ENCODE peak calls at places on chromosomes 1 and 21, in six cellular contexts. J is cardiac fibroblast; H is upper lobe of right lung; M is adrenal gland; Q is esophagus squamous epithelium; T is CD8-positive, alpha-beta T cell. O is an unnamed sample.

GRCh38 chr1:184915463-184916080 is 58.7 kb downstream of the NIBAN1 start:
- DNase-seq in J (peak; percentile 42), H (no peak), M (no peak), Q (no peak), T (no peak), O (no peak)

GRCh38 chr1:22808186-22808845 is 97.7 kb downstream of the EPHB2 start:
- DNase-seq in J (peak; percentile 71), H (no peak), M (no peak), Q (no peak), T (no peak), O (peak; percentile 51)

GRCh38 chr1:16175610-16176553 is 20.0 kb upstream of the EPHA2 start:
- DNase-seq in J (peak; percentile 93), H (peak; percentile 90), M (peak; percentile 91), Q (no peak), T (no peak), O (peak; percentile 67)

GRCh38 chr1:32681501-32681900 is 21.1 kb downstream of the SYNC start:
- DNase-seq in J (peak; percentile 78), H (no peak), M (no peak), Q (no peak), T (no peak), O (no peak)

GRCh38 chr1:218996362-218996761 is 177.3 kb upstream of the LYPLAL1 start:
- DNase-seq in J (no peak), H (no peak), M (no peak), Q (no peak), T (no peak), O (no peak)

GRCh38 chr1:47390843-47391242 is 25.2 kb upstream of the FOXE3 start:
- DNase-seq in J (no peak), H (no peak), M (no peak), Q (no peak), T (no peak), O (no peak)

GRCh38 chr1:169731446-169731845 is 2.4 kb downstream of the SELE start:
- DNase-seq in J (no peak), H (no peak), M (no peak), Q (no peak), T (no peak), O (no peak)

GRCh38 chr1:112849425-112849966 is 106.5 kb downstream of the SLC16A1 start:
- DNase-seq in J (peak; percentile 49), H (no peak), M (peak; percentile 14), Q (no peak), T (no peak), O (no peak)

GRCh38 chr1:54011316-54012007 is 6.5 kb downstream of the LDLRAD1 start:
- DNase-seq in J (no peak), H (peak; percentile 28), M (no peak), Q (no peak), T (no peak), O (no peak)

GRCh38 chr1:20601123-20601825 is 12.4 kb downstream of the CDA start:
- DNase-seq in J (no peak), H (no peak), M (no peak), Q (no peak), T (no peak), O (no peak)

GRCh38 chr1:110003747-110004428 is 19.3 kb downstream of the AHCYL1 start:
- DNase-seq in J (peak; percentile 98), H (peak; percentile 78), M (no peak), Q (no peak), T (no peak), O (peak; percentile 96)

GRCh38 chr1:239337776-239338435 is 48.5 kb upstream of the CHRM3 start:
- DNase-seq in J (no peak), H (no peak), M (no peak), Q (no peak), T (no peak), O (no peak)

GRCh38 chr21:42439284-42440186 is 35.8 kb downstream of the UBASH3A start:
- DNase-seq in J (no peak), H (no peak), M (no peak), Q (no peak), T (no peak), O (no peak)

GRCh38 chr1:84253891-84254290 is 47.6 kb upstream of the SAMD13 start:
- DNase-seq in J (peak; percentile 79), H (peak; percentile 68), M (peak; percentile 49), Q (no peak), T (no peak), O (peak; percentile 56)

GRCh38 chr1:92444351-92444750 is 42.4 kb downstream of the GFI1 start:
- DNase-seq in J (peak; percentile 36), H (no peak), M (no peak), Q (no peak), T (no peak), O (no peak)

GRCh38 chr21:31117046-31117916 is 79.0 kb upstream of the KRTAP19-8 start:
- DNase-seq in J (peak; percentile 59), H (no peak), M (no peak), Q (no peak), T (no peak), O (peak; percentile 28)

GRCh38 chr1:2601721-2602303 is 15.2 kb downstream of the PRXL2B start:
- DNase-seq in J (no peak), H (peak; percentile 46), M (no peak), Q (no peak), T (no peak), O (no peak)

GRCh38 chr1:17682403-17682802 is 72.7 kb upstream of the ACTL8 start:
- DNase-seq in J (no peak), H (no peak), M (no peak), Q (no peak), T (no peak), O (no peak)

GRCh38 chr1:151425103-151425502 is 25.7 kb downstream of the PSMB4 start:
- DNase-seq in J (no peak), H (no peak), M (no peak), Q (no peak), T (no peak), O (no peak)

GRCh38 chr1:54111624-54112023 is 41.2 kb downstream of the CDCP2 start:
- DNase-seq in J (no peak), H (no peak), M (no peak), Q (no peak), T (no peak), O (no peak)

GRCh38 chr21:26148834-26149354 is 21.7 kb downstream of the APP start:
- DNase-seq in J (peak; percentile 52), H (no peak), M (no peak), Q (no peak), T (no peak), O (no peak)

GRCh38 chr1:172040466-172040865 is 199.2 kb downstream of the DNM3 start:
- DNase-seq in J (peak; percentile 57), H (no peak), M (no peak), Q (no peak), T (no peak), O (peak; percentile 27)

GRCh38 chr1:2136836-2137235 is 57.7 kb downstream of the FAAP20 start:
- DNase-seq in J (no peak), H (no peak), M (no peak), Q (no peak), T (no peak), O (no peak)

GRCh38 chr1:25798666-25799345 is 1.2 kb upstream of the SELENON start:
- DNase-seq in J (no peak), H (no peak), M (no peak), Q (no peak), T (no peak), O (no peak)

GRCh38 chr1:25795955-25796806 is 3.8 kb upstream of the SELENON start:
- DNase-seq in J (no peak), H (peak; percentile 82), M (no peak), Q (no peak), T (peak; percentile 38), O (no peak)

GRCh38 chr1:25796807-25797458 is 3.1 kb upstream of the SELENON start:
- DNase-seq in J (peak; percentile 85), H (peak; percentile 93), M (peak; percentile 84), Q (no peak), T (peak; percentile 87), O (no peak)

GRCh38 chr1:25799346-25799720 is 660 bp upstream of the SELENON start:
- DNase-seq in J (no peak), H (no peak), M (no peak), Q (no peak), T (no peak), O (no peak)

DNA sequence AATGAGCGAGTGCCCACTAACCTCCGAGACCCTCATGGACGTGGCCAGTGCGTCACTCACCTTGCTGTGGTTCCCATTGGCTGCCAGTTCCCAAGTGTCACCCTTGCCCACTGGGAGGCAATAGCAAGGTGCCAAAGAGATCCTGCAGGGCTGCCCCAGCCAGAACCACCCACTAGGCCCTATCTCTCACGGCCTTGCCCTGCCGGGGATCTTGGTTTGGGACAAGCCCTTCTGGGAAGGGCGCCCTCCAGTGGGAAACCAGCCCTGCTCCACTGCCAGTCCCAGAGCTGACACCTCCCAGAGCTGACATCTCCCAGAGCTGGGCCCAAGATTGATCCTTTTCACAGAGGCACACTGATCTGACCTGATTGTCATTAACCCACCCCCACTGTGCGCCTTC is 2.1 kb upstream of the SELENON start:
- DNase-seq in J (peak; percentile 42), H (peak; percentile 77), M (no peak), Q (no peak), T (no peak), O (no peak)
- TF ChIP-seq CTCF in J (peak; percentile 54), H (peak; percentile 46), M (peak; percentile 42), Q (peak; percentile 41), T (no peak), O (peak; percentile 64)

GRCh38 chr21:32410916-32411315 is 1.6 kb upstream of the EVA1C start:
- DNase-seq in J (no peak), H (no peak), M (no peak), Q (no peak), T (no peak), O (no peak)
- H3K4me3 ChIP-seq in J (no peak overlapping the region), H (peak overlapping the region; percentile 80), M (peak overlapping the region; percentile 65), Q (peak overlapping the region; percentile 88), T (peak overlapping the region; percentile 63), O (no peak overlapping the region)

DNA sequence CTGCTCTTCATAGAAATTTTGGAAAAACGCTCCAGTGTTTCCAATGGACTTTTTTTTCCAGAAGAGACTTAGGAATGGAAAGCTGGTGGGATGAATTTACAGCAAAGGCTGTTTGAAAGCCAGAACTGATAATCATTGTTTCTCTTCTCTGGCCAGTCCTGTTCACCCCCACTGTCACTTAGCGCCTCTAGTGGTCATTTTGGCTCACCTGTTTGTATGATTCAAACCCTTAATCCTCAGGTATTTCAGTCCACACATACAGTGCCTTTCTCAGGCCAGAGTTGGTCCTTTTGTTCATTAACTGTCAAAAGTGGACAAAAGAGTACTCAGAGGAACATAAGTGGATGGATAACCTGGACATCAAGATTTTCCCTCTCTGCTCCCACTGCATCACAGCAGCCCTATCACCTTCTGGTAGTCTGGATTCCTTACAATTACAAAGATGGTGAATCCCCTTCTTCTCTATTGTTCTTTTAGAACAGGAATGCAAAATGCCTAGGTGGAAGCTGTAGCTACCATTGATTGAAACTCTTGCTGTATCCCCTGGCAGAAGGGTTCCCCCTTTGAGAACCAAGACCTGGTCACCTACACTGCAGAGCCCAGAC is 177.6 kb upstream of the OLFM3 start:
- DNase-seq in J (no peak), H (no peak), M (no peak), Q (no peak), T (no peak), O (no peak)
- TF ChIP-seq CTCF in J (no peak), H (peak; percentile 23), M (no peak), Q (no peak), T (no peak), O (no peak)

DNA sequence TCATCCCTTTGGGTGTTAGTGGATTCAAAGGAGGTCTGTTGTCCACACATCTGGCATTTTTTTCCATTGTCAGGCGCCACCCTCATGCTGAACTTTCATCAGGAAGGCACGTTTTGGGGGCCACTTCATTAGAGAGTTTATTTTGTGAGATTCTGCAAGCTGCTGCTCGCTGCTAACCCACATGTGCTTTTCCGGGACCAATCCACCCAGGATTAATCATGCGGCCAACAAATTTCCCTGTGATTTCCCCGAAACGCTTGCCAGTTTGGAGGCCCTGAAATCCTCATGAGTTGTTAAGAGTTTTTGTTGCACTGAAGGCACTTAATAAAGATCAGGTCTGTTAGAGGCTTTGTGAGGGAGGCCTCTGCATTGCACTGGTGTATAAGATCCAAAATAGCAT is 2.4 kb downstream of the PDPN start:
- DNase-seq in J (no peak), H (no peak), M (no peak), Q (no peak), T (no peak), O (no peak)
- H3K4me3 ChIP-seq in J (no peak overlapping the region), H (no peak overlapping the region), M (no peak overlapping the region), Q (peak overlapping the region; percentile 53), T (no peak overlapping the region), O (no peak overlapping the region)